ENCODE peak calls at places on chromosomes 5 and 9, in ten cellular contexts. N is NCI-H1092 treated with DMSO at 0.1 percent for 48 hours; U is astrocyte; P is type B pancreatic cell; B is HCT116; M is T-cell; A is head of caudate nucleus; S is ecto neural progenitor cell; E is MV-4-11; Z is stimulated activated CD4-positive, alpha-beta T cell treated with anti-CD3 and anti-CD28 coated beads, Interleukin-1b, Interleukin-23, amount 100 ng/mL, for 1 hour. V is an unnamed sample.

GRCh38 chr5:103207653-103208052 is 50.9 kb upstream of the MACIR start:
- DNase-seq in E (peak; percentile 72), B (no peak), M (no peak), A (no peak), P (no peak), Z (no peak), N (no peak), U (peak; percentile 20), S (no peak), V (no peak)

GRCh38 chr9:34362614-34363013 is 14.1 kb downstream of the MYORG start:
- DNase-seq in P (no peak), E (no peak), Z (no peak), A (no peak), B (no peak), N (no peak), S (peak; percentile 29), U (no peak), M (no peak), V (no peak)

GRCh38 chr5:51388488-51389325 is 5.5 kb downstream of the ISL1 start:
- DNase-seq in N (peak; percentile 57), A (no peak), B (no peak), P (no peak), Z (no peak), M (no peak), U (no peak), S (no peak), E (no peak), V (no peak)

GRCh38 chr9:124502711-124503702 is 4.2 kb downstream of the NR5A1 start:
- DNase-seq in E (no peak), U (no peak), S (no peak), B (no peak), P (no peak), M (no peak), A (no peak), Z (no peak), N (peak; percentile 12), V (no peak)

GRCh38 chr9:127201071-127201541 is 63.5 kb upstream of the GARNL3 start:
- DNase-seq in U (no peak), M (no peak), S (no peak), Z (no peak), B (no peak), E (no peak), N (no peak), P (no peak), A (no peak), V (no peak)

GRCh38 chr5:83900307-83900706 is 179.7 kb upstream of the HAPLN1 start:
- DNase-seq in P (no peak), U (no peak), B (no peak), E (no peak), N (no peak), S (peak; percentile 50), Z (no peak), M (no peak), A (no peak), V (no peak)

GRCh38 chr5:44747396-44747795 is 61.4 kb upstream of the MRPS30 start:
- DNase-seq in A (no peak), B (no peak), E (no peak), U (no peak), S (no peak), Z (no peak), N (no peak), P (no peak), M (no peak), V (no peak)

GRCh38 chr5:178149199-178149932 is 4.3 kb downstream of the NHP2 start:
- DNase-seq in S (no peak), M (no peak), P (no peak), U (peak; percentile 22), B (no peak), N (no peak), E (no peak), Z (no peak), A (no peak), V (no peak)

GRCh38 chr5:173790836-173791546 is 97.2 kb upstream of the CPEB4 start:
- DNase-seq in E (no peak), M (no peak), U (no peak), Z (no peak), B (no peak), S (no peak), N (no peak), A (no peak), P (no peak), V (no peak)

GRCh38 chr5:112930082-112930344 is 8.0 kb upstream of the REEP5 start:
- DNase-seq in U (no peak), N (no peak), S (no peak), B (no peak), M (peak; percentile 17), A (no peak), E (peak; percentile 97), P (no peak), Z (no peak), V (no peak)